ENCODE peak calls at places on chromosomes 5 and 9, in eight cellular contexts. U is progenitor cell of endocrine pancreas; W is HEK293T; L is GM12878; O is anterior cingulate cortex; A is activated gamma-delta T cell treated with anti-CD3 and anti-CD28 coated beads, Interleukin-2, amount 50 U/mL, for 16 hours; H is activated T-cell treated with anti-CD3 and anti-CD28 coated beads, Interleukin-2, amount 50 U/mL, for 72 hours; T is stimulated activated CD8-positive, alpha-beta memory T cell treated with anti-CD3 and anti-CD28 coated beads, Interleukin-15, amount 100 ng/mL, for 24 hours. N is an unnamed sample.
A peak's percentile ranks its signal among the peaks of the same experiment; 100 is the strongest.

GRCh38 chr9:137598943-137599342 is 6.5 kb upstream of the ARRDC1 start:
- DNase-seq in U (no peak), W (no peak), L (no peak), O (no peak), A (no peak), H (no peak), T (no peak), N (no peak)

GRCh38 chr5:42715791-42716190 is 40.8 kb upstream of the CCDC152 start:
- DNase-seq in U (no peak), W (no peak), L (no peak), O (no peak), A (no peak), H (no peak), T (no peak), N (no peak)

GRCh38 chr5:133455681-133456080 is 156.7 kb downstream of the FSTL4 start:
- DNase-seq in U (no peak), W (no peak), L (no peak), O (no peak), A (no peak), H (no peak), T (no peak), N (no peak)

GRCh38 chr9:89606049-89606481 is 1.3 kb downstream of the GADD45G start:
- DNase-seq in U (peak; percentile 30), W (no peak), L (no peak), O (peak; percentile 77), A (no peak), H (peak; percentile 55), T (no peak), N (peak; percentile 54)

GRCh38 chr9:116417464-116417863 is 263.9 kb downstream of the PAPPA start:
- DNase-seq in U (no peak), W (no peak), L (no peak), O (no peak), A (no peak), H (no peak), T (no peak), N (no peak)

GRCh38 chr5:138648841-138649240 is 73.6 kb upstream of the HSPA9 start:
- DNase-seq in U (no peak), W (no peak), L (no peak), O (no peak), A (no peak), H (no peak), T (no peak), N (no peak)

GRCh38 chr5:146630467-146630866 is 114.5 kb upstream of the GPR151 start:
- DNase-seq in U (no peak), W (no peak), L (no peak), O (no peak), A (no peak), H (no peak), T (no peak), N (no peak)

GRCh38 chr5:150541895-150542294 is 34.0 kb downstream of the NDST1 start:
- DNase-seq in U (no peak), W (no peak), L (no peak), O (no peak), A (no peak), H (no peak), T (no peak), N (no peak)

GRCh38 chr9:16930578-16930977 is 60.1 kb upstream of the BNC2 start:
- DNase-seq in U (no peak), W (no peak), L (no peak), O (no peak), A (no peak), H (no peak), T (no peak), N (no peak)

GRCh38 chr9:38339087-38339486 is 53.4 kb upstream of the ALDH1B1 start:
- DNase-seq in U (no peak), W (no peak), L (peak; percentile 31), O (no peak), A (no peak), H (no peak), T (no peak), N (peak; percentile 31)